ENCODE peak calls at places on chromosomes 13 and 19, in seven cellular contexts. L, C, B, O, A, W and U are unnamed samples.

GRCh38 chr19:50325310-50326100 is 3.7 kb downstream of the KCNC3 start:
- DNase-seq in L (peak), C (peak), B (peak), O (peak), A (peak), W (peak), U (no peak)

GRCh38 chr13:22107549-22107948 is 436.7 kb downstream of the FGF9 start:
- DNase-seq in L (no peak), C (no peak), B (peak), O (no peak), A (no peak), W (no peak), U (no peak)

GRCh38 chr19:1067341-1068103 is 555 bp downstream of the ARHGAP45 start:
- DNase-seq in L (peak), C (no peak), B (no peak), O (no peak), A (no peak), W (no peak), U (no peak)

GRCh38 chr13:78786399-78786879 is 127.5 kb upstream of the OBI1 start:
- DNase-seq in L (no peak), C (no peak), B (no peak), O (no peak), A (no peak), W (no peak), U (no peak)

GRCh38 chr19:55635856-55636440 is 4.9 kb upstream of the ZNF580 start:
- DNase-seq in L (no peak), C (no peak), B (no peak), O (no peak), A (no peak), W (no peak), U (no peak)

GRCh38 chr13:73058432-73058740 is 419 bp upstream of the KLF5 start:
- DNase-seq in L (no peak), C (no peak), B (no peak), O (no peak), A (no peak), W (no peak), U (no peak)

GRCh38 chr19:38061294-38061693 is 154.3 kb downstream of the SIPA1L3 start:
- DNase-seq in L (no peak), C (no peak), B (no peak), O (no peak), A (peak), W (no peak), U (peak)

GRCh38 chr19:13400296-13400695 is 106.0 kb downstream of the CACNA1A start:
- DNase-seq in L (no peak), C (no peak), B (no peak), O (no peak), A (no peak), W (no peak), U (no peak)

GRCh38 chr19:46537136-46538097 is 41.8 kb upstream of the PNMA8B start:
- DNase-seq in L (peak), C (no peak), B (peak), O (peak), A (peak), W (peak), U (no peak)

GRCh38 chr13:46403851-46404731 is 17.0 kb upstream of the RUBCNL start:
- DNase-seq in L (no peak), C (no peak), B (no peak), O (no peak), A (no peak), W (peak), U (no peak)

GRCh38 chr19:1968279-1969175 is 27.6 kb downstream of the CSNK1G2 start:
- DNase-seq in L (no peak), C (no peak), B (no peak), O (no peak), A (no peak), W (no peak), U (no peak)

GRCh38 chr19:12788682-12789097 is 2.6 kb upstream of the JUNB start:
- DNase-seq in L (no peak), C (no peak), B (peak), O (peak), A (peak), W (peak), U (no peak)

GRCh38 chr19:51688665-51689571 is 4.2 kb upstream of the SPACA6 start:
- DNase-seq in L (no peak), C (peak), B (peak), O (peak), A (peak), W (peak), U (peak)

GRCh38 chr19:14006766-14007562 is 844 bp upstream of the RFX1 start:
- DNase-seq in L (no peak), C (peak), B (no peak), O (peak), A (no peak), W (peak), U (no peak)

GRCh38 chr13:110127986-110128511 is 178.9 kb downstream of the COL4A1 start:
- DNase-seq in L (no peak), C (no peak), B (no peak), O (no peak), A (peak), W (peak), U (no peak)

GRCh38 chr19:29495971-29496441 is 29.8 kb upstream of the VSTM2B start:
- DNase-seq in L (no peak), C (peak), B (no peak), O (no peak), A (no peak), W (no peak), U (no peak)

GRCh38 chr19:5534787-5535586 is 32.8 kb downstream of the TINCR start:
- DNase-seq in L (no peak), C (no peak), B (no peak), O (no peak), A (no peak), W (no peak), U (no peak)

GRCh38 chr19:32869369-32870153 is at the start of gene SLC7A9:
- DNase-seq in L (no peak), C (no peak), B (no peak), O (no peak), A (no peak), W (no peak), U (no peak)